ENCODE peak calls at places on chromosomes 3 and 15, in eight cellular contexts. F, A, O, C, L, E, D and S are unnamed samples.

GRCh38 chr15:100350434-100351226 is 8.9 kb upstream of the ADAMTS17 start:
- DNase-seq in F (no peak), L (no peak), O (no peak), D (no peak), C (no peak), A (peak), E (no peak), S (no peak)

GRCh38 chr15:73928241-73928579 is 1.9 kb downstream of the LOXL1 start:
- DNase-seq in E (no peak), A (no peak), F (no peak), L (no peak), C (no peak), O (no peak), D (no peak), S (no peak)

GRCh38 chr3:99012051-99012450 is 110.6 kb upstream of the DCBLD2 start:
- DNase-seq in F (no peak), D (no peak), C (no peak), E (no peak), L (no peak), O (no peak), A (no peak), S (no peak)

GRCh38 chr3:126126292-126126691 is 42.4 kb upstream of the SLC41A3 start:
- DNase-seq in C (no peak), O (no peak), D (peak), F (peak), L (no peak), E (no peak), A (no peak), S (no peak)

GRCh38 chr3:170802164-170803151 is 67.5 kb downstream of the RPL22L1 start:
- DNase-seq in E (no peak), F (no peak), A (no peak), O (no peak), L (no peak), C (peak), D (peak), S (no peak)

GRCh38 chr3:48672522-48672921 is 9.8 kb upstream of the CELSR3 start:
- DNase-seq in O (no peak), D (no peak), L (no peak), F (no peak), A (no peak), C (no peak), E (no peak), S (no peak)

GRCh38 chr3:196339493-196340254 is 1.5 kb upstream of the TM4SF19 start:
- DNase-seq in F (no peak), E (no peak), A (peak), L (no peak), D (peak), O (no peak), C (no peak), S (no peak)

GRCh38 chr15:40871749-40872617 is 2.1 kb downstream of the RHOV start:
- DNase-seq in D (no peak), E (no peak), O (no peak), C (no peak), A (peak), L (no peak), F (no peak), S (no peak)

GRCh38 chr3:9785602-9786001 is 6.7 kb downstream of the TADA3 start:
- DNase-seq in F (peak), L (no peak), A (no peak), O (no peak), E (no peak), C (no peak), D (no peak), S (no peak)

GRCh38 chr3:185200639-185201038 is 47.8 kb upstream of the C3orf70 start:
- DNase-seq in D (no peak), O (no peak), C (peak), E (no peak), A (no peak), F (no peak), L (no peak), S (no peak)

GRCh38 chr15:47411733-47412530 is 305.4 kb upstream of the SEMA6D start:
- DNase-seq in C (no peak), D (no peak), L (peak), A (no peak), F (no peak), E (no peak), O (no peak), S (no peak)

GRCh38 chr3:81816473-81817260 is 55.2 kb upstream of the GBE1 start:
- DNase-seq in C (no peak), E (no peak), F (peak), A (no peak), O (no peak), L (no peak), D (no peak), S (no peak)

GRCh38 chr3:130894130-130894872 is 417 bp downstream of the ATP2C1 start:
- DNase-seq in L (peak), F (peak), A (peak), O (peak), D (peak), E (peak), C (no peak), S (no peak)